ENCODE peak calls at places on chromosomes 1 and 21, in four cellular contexts. N is AML-193, G is left ventricle myocardium superior, I is C1 segment of cervical spinal cord. S is an unnamed sample.
A peak's percentile ranks its signal among the peaks of the same experiment; 100 is the strongest.

GRCh38 chr1:94805912-94806311 is 14.2 kb upstream of the SLC44A3 start:
- DNase-seq in G (peak; percentile 44), I (peak; percentile 41), N (peak; percentile 60), S (no peak)

GRCh38 chr1:74502432-74502831 is 10.0 kb downstream of the LRRC53 start:
- DNase-seq in N (peak; percentile 22), G (no peak), I (no peak), S (no peak)

GRCh38 chr1:64251971-64252370 is 48.5 kb downstream of the UBE2U start:
- DNase-seq in G (no peak), I (no peak), N (no peak), S (no peak)

GRCh38 chr1:31865728-31866449 is 50.1 kb upstream of the SPOCD1 start:
- DNase-seq in I (no peak), G (no peak), N (no peak), S (no peak)

GRCh38 chr1:93613895-93614294 is 67.7 kb downstream of the BCAR3 start:
- DNase-seq in N (no peak), G (peak; percentile 67), I (no peak), S (no peak)

GRCh38 chr21:41914965-41915364 is 35.8 kb upstream of the PRDM15 start:
- DNase-seq in I (no peak), G (no peak), N (no peak), S (no peak)

GRCh38 chr1:107326823-107327445 is 186.1 kb downstream of the NTNG1 start:
- DNase-seq in I (no peak), G (no peak), N (no peak), S (no peak)

GRCh38 chr1:38274974-38275373 is 228.4 kb upstream of the POU3F1 start:
- DNase-seq in G (no peak), I (no peak), N (no peak), S (no peak)

GRCh38 chr1:204882479-204882878 is 11.8 kb downstream of the NFASC start:
- DNase-seq in G (no peak), N (no peak), I (no peak), S (no peak)

GRCh38 chr1:36476945-36477344 is 5.8 kb downstream of the CSF3R start:
- DNase-seq in G (no peak), I (no peak), N (no peak), S (no peak)

GRCh38 chr1:17201201-17202021 is 3.5 kb upstream of the PADI1 start:
- DNase-seq in G (no peak), I (no peak), N (no peak), S (no peak)

GRCh38 chr1:206932271-206932670 is 10.5 kb upstream of the FCMR start:
- DNase-seq in G (no peak), I (no peak), N (no peak), S (no peak)

GRCh38 chr1:37434292-37434907 is 40.0 kb upstream of the ZC3H12A start:
- DNase-seq in N (peak; percentile 37), I (peak; percentile 42), G (peak; percentile 80), S (no peak)

GRCh38 chr1:94316836-94317789 is 79.7 kb upstream of the ARHGAP29 start:
- DNase-seq in N (no peak), I (no peak), G (no peak), S (no peak)

GRCh38 chr1:53183277-53183990 is 13.2 kb upstream of the CPT2 start:
- DNase-seq in G (peak; percentile 43), N (no peak), I (no peak), S (no peak)

GRCh38 chr21:42164064-42164789 is 54.7 kb upstream of the ABCG1 start:
- DNase-seq in N (peak; percentile 63), G (peak; percentile 75), I (peak; percentile 16), S (no peak)

GRCh38 chr1:9196129-9197040 is 38.2 kb upstream of the H6PD start:
- DNase-seq in N (peak; percentile 54), G (peak; percentile 73), I (peak; percentile 48), S (peak; percentile 86)

GRCh38 chr1:200172311-200172710 is 144.8 kb downstream of the NR5A2 start:
- DNase-seq in G (no peak), N (no peak), I (no peak), S (no peak)

GRCh38 chr21:41147979-41148355 is 20.0 kb upstream of the BACE2 start:
- DNase-seq in N (no peak), G (no peak), I (no peak), S (no peak)

GRCh38 chr1:39672551-39672947 is 642 bp upstream of the NT5C1A start:
- DNase-seq in N (no peak), G (no peak), I (no peak), S (no peak)

GRCh38 chr1:31954607-31955283 is 16.6 kb upstream of the PTP4A2 start:
- DNase-seq in I (peak; percentile 47), G (peak; percentile 89), N (no peak), S (peak; percentile 69)

GRCh38 chr1:200107004-200107470 is 79.5 kb downstream of the NR5A2 start:
- DNase-seq in I (no peak), N (no peak), G (no peak), S (no peak)

GRCh38 chr21:32645261-32646182 is 33.3 kb upstream of the CFAP298 start:
- DNase-seq in G (no peak), I (no peak), N (no peak), S (no peak)

GRCh38 chr1:117929340-117930172 is at the start of the genes GDAP2 and WDR3:
- DNase-seq in N (peak; percentile 97), I (peak; percentile 90), G (peak; percentile 96), S (peak; percentile 93)

GRCh38 chr1:34529935-34530859 is 224.7 kb upstream of the GJB5 start:
- DNase-seq in I (no peak), N (no peak), G (peak; percentile 34), S (no peak)

GRCh38 chr1:36285450-36286101 is 20.6 kb upstream of the SH3D21 start:
- DNase-seq in G (no peak), I (peak; percentile 35), N (peak; percentile 88), S (peak; percentile 52)